ENCODE peak calls at places on chromosomes 16 and 17, in five cellular contexts. H, U, G, X and Z are unnamed samples.

GRCh38 chr17:2685696-2686095 is 25.9 kb downstream of the CLUH start:
- DNase-seq in H (no peak), U (no peak), G (no peak), X (no peak), Z (no peak)

GRCh38 chr16:19113577-19114358 is at the start of gene ITPRIPL2:
- DNase-seq in H (peak), U (no peak), G (peak), X (peak), Z (no peak)

GRCh38 chr16:84817613-84818012 is 2.2 kb upstream of the CRISPLD2 start:
- DNase-seq in H (no peak), U (no peak), G (no peak), X (no peak), Z (no peak)

GRCh38 chr17:41500131-41500911 is 5.1 kb downstream of the KRT13 start:
- DNase-seq in H (peak), U (no peak), G (no peak), X (no peak), Z (no peak)

GRCh38 chr17:79509496-79509895 is 101.4 kb downstream of the RBFOX3 start:
- DNase-seq in H (no peak), U (no peak), G (no peak), X (no peak), Z (no peak)

GRCh38 chr17:58083491-58084316 is 485 bp downstream of the DYNLL2 start:
- DNase-seq in H (peak), U (peak), G (peak), X (no peak), Z (no peak)

GRCh38 chr17:4342535-4342934 is 23.9 kb downstream of the UBE2G1 start:
- DNase-seq in H (no peak), U (no peak), G (no peak), X (no peak), Z (no peak)

GRCh38 chr17:57481901-57482300 is 225.6 kb downstream of the MSI2 start:
- DNase-seq in H (peak), U (no peak), G (no peak), X (peak), Z (no peak)

GRCh38 chr16:17556276-17557052 is 85.7 kb upstream of the XYLT1 start:
- DNase-seq in H (peak), U (no peak), G (peak), X (no peak), Z (peak)

GRCh38 chr16:84739349-84740124 is 39.7 kb downstream of the USP10 start:
- DNase-seq in H (peak), U (no peak), G (no peak), X (peak), Z (no peak)

GRCh38 chr16:1564325-1564724 is 30.9 kb downstream of the TMEM204 start:
- DNase-seq in H (no peak), U (no peak), G (no peak), X (no peak), Z (no peak)